ENCODE peak calls at places on chromosomes 7 and 10, in four cellular contexts. N is HepG2, W is K562, B is GM12878. V is an unnamed sample.

GRCh38 chr10:86041116-86041515 is 325.5 kb downstream of the GRID1 start:
- DNase-seq in W (no peak), N (no peak), B (no peak), V (no peak)

GRCh38 chr7:138459300-138460175 is 521 bp upstream of the TRIM24 start:
- DNase-seq in B (peak; percentile 92), W (peak; percentile 99), N (peak; percentile 96), V (peak; percentile 98)

GRCh38 chr10:98367626-98368451 is 47.1 kb downstream of the PYROXD2 start:
- DNase-seq in B (no peak), W (no peak), N (no peak), V (no peak)

GRCh38 chr10:53325073-53325472 is 552.5 kb upstream of the MBL2 start:
- DNase-seq in B (no peak), N (no peak), W (no peak), V (no peak)

GRCh38 chr10:77188511-77188910 is 449.1 kb downstream of the KCNMA1 start:
- DNase-seq in B (no peak), N (no peak), W (no peak), V (no peak)

GRCh38 chr7:110148054-110148453 is 942.9 kb upstream of the LRRN3 start:
- DNase-seq in W (no peak), N (no peak), B (no peak), V (no peak)

GRCh38 chr7:106371629-106372028 is 86.8 kb upstream of the NAMPT start:
- DNase-seq in W (peak; percentile 47), B (no peak), N (no peak), V (no peak)

GRCh38 chr7:24652551-24652950 is 79.3 kb downstream of the PALS2 start:
- DNase-seq in W (no peak), N (no peak), B (no peak), V (no peak)

GRCh38 chr10:97851341-97852001 is 1.8 kb downstream of the GOLGA7B start:
- DNase-seq in W (no peak), B (no peak), N (no peak), V (no peak)

GRCh38 chr10:73577788-73578187 is 13.4 kb downstream of the USP54 start:
- DNase-seq in N (no peak), B (no peak), W (no peak), V (no peak)

GRCh38 chr10:91614254-91614624 is 18.6 kb downstream of the PPP1R3C start:
- DNase-seq in B (no peak), N (no peak), W (no peak), V (no peak)

GRCh38 chr10:14477408-14477710 is 146.6 kb upstream of the FRMD4A start:
- DNase-seq in N (no peak), B (no peak), W (no peak), V (no peak)

GRCh38 chr10:63373176-63373575 is 92.6 kb downstream of the JMJD1C start:
- DNase-seq in N (no peak), B (no peak), W (no peak), V (no peak)

DNA sequence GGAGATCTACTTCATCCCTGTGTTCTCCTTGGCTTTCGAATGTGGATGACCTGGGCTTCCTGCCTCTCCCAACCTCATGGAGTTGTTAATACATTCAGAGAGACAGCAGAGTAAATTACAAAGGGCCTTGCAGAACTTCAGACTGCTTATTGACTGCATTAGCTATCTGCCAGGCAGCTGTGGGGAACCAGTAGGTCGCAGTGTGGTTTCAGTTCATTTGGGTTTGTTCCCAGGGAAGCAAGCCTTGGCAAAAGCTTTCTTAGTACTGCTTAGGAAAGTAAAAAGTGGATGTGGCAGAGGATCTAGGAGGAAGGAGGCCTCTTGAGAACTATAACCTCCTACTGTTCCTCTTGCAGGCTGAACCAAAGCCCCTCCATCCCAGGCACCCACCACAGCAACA is 9.2 kb downstream of the NPFFR1 start:
- DNase-seq in W (no peak), B (no peak), N (no peak), V (no peak)
- TF ChIP-seq BHLHE40 in W (no peak), B (no peak), N (no peak), V (no peak)

GRCh38 chr10:660980-661890 is 28.2 kb downstream of the DIP2C start:
- DNase-seq in W (no peak), B (no peak), N (peak; percentile 30), V (no peak)
- TF ChIP-seq TARDBP in W (no peak), B (no peak), N (peak; percentile 13), V (no peak)

DNA sequence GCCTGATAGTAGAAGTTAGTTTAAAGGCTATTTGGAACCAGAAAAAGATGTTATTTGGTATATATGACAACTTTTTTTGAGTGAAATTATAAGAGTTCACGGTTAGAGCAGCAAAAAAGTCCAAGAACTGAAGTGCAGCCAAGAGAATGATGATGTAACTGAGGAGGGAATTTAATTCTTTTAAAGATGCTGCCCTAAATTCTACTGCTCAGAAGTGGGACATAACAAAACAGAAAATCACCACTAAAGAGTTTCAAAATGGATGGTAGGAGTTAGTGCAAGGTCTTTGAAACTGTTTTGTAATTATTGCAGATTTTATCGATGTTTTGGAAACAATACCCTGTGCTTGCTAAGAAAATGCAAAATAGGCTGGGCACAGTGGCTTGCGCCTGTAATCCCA is 6.5 kb downstream of the SAMD8 start:
- DNase-seq in N (no peak), B (no peak), W (no peak), V (no peak)
- TF ChIP-seq FOXK2 in N (no peak), B (no peak), W (no peak), V (no peak)

GRCh38 chr10:1672001-1672781 is 65.1 kb downstream of the ADARB2 start:
- DNase-seq in N (no peak), W (no peak), B (no peak), V (no peak)
- TF ChIP-seq BHLHE40 in N (no peak), W (no peak), B (no peak), V (no peak)

GRCh38 chr10:101816375-101816773 is 1.9 kb downstream of the OGA start:
- DNase-seq in W (no peak), N (no peak), B (no peak), V (no peak)
- TF ChIP-seq TARDBP in W (no peak), N (no peak), B (no peak), V (no peak)

DNA sequence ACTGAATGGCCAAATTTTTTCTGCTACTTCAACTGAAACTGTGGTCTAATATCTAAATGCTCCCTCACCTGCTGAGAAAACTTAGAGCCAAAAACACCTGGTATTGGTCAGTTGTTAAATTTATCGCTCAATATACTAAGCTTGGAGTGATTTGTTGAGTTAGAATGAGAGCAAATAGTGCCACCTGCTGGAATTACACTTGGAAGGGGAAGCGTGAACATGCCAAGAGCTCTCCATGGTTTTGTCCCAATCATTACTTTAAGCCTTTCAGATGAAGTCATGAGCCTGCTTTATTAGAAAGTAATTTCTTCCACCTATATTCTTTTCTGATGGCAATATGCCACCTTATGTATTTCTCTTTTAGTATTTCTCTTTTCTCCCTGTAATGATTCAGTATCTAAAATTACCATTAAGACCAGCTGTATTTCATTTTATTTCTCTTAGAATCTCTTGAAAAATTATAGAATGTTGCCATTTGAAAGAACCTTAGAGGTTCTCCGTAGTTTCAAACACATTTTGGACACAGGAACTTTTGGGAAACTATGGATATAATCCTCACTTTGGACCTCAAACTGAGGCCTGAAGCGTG is 447.8 kb upstream of the C7orf33 start:
- DNase-seq in W (peak; percentile 59), N (peak; percentile 26), B (no peak), V (peak; percentile 57)
- TF ChIP-seq FOXK2 in W (no peak), N (no peak), B (no peak), V (no peak)

V was measured in HEK293T.